ENCODE peak calls at places on chromosome 13, in eight cellular contexts. P is HFF-Myc; V is mucosa of descending colon; A is GM23338; U is CD4-positive, alpha-beta T cell; D is NB4; S is nephron progenitor cell; L is epithelial cell of esophagus. M is an unnamed sample.

GRCh38 chr13:30859326-30859725 is 46.7 kb upstream of the MEDAG start:
- DNase-seq in P (no peak), V (no peak), A (no peak), U (no peak), D (no peak), S (no peak), L (peak; percentile 74), M (no peak)

GRCh38 chr13:83716121-83716520 is 166.2 kb downstream of the SLITRK1 start:
- DNase-seq in P (no peak), V (no peak), A (peak; percentile 3), U (no peak), D (no peak), S (no peak), L (no peak), M (no peak)

GRCh38 chr13:73216381-73216831 is 157.6 kb downstream of the KLF5 start:
- DNase-seq in P (no peak), V (no peak), A (no peak), U (no peak), D (no peak), S (no peak), L (peak; percentile 16), M (no peak)

GRCh38 chr13:110216006-110216402 is 91.0 kb downstream of the COL4A1 start:
- DNase-seq in P (no peak), V (no peak), A (no peak), U (no peak), D (no peak), S (no peak), L (no peak), M (no peak)

GRCh38 chr13:51303882-51304281 is 35.6 kb upstream of the SERPINE3 start:
- DNase-seq in P (no peak), V (no peak), A (no peak), U (no peak), D (no peak), S (no peak), L (no peak), M (no peak)

GRCh38 chr13:71033026-71033425 is 834.0 kb downstream of the DACH1 start:
- DNase-seq in P (no peak), V (no peak), A (no peak), U (no peak), D (no peak), S (no peak), L (peak; percentile 4), M (no peak)

GRCh38 chr13:40789275-40790231 is at the start of gene SLC25A15:
- DNase-seq in P (no peak), V (peak; percentile 92), A (peak; percentile 80), U (peak; percentile 70), D (peak; percentile 91), S (peak; percentile 87), L (peak; percentile 77), M (peak; percentile 92)

GRCh38 chr13:59494151-59494550 is 669.6 kb downstream of the DIAPH3 start:
- DNase-seq in P (no peak), V (no peak), A (no peak), U (no peak), D (no peak), S (no peak), L (no peak), M (no peak)

GRCh38 chr13:96984061-96984508 is 10.2 kb downstream of the OXGR1 start:
- DNase-seq in P (no peak), V (peak; percentile 67), A (peak; percentile 69), U (no peak), D (no peak), S (peak; percentile 7), L (peak; percentile 90), M (peak; percentile 69)

GRCh38 chr13:75368167-75368566 is 113.8 kb downstream of the TBC1D4 start:
- DNase-seq in P (no peak), V (no peak), A (no peak), U (no peak), D (no peak), S (no peak), L (peak; percentile 53), M (peak; percentile 27)

GRCh38 chr13:47218611-47219010 is 321.8 kb upstream of the HTR2A start:
- DNase-seq in P (no peak), V (no peak), A (no peak), U (no peak), D (no peak), S (no peak), L (peak; percentile 58), M (no peak)

GRCh38 chr13:78376033-78376432 is 227.3 kb downstream of the POU4F1 start:
- DNase-seq in P (no peak), V (no peak), A (no peak), U (no peak), D (peak; percentile 26), S (no peak), L (no peak), M (no peak)

GRCh38 chr13:74251778-74252519 is 117.7 kb upstream of the KLF12 start:
- DNase-seq in P (no peak), V (no peak), A (no peak), U (no peak), D (no peak), S (no peak), L (peak; percentile 37), M (no peak)

GRCh38 chr13:50435011-50435410 is 408.5 kb downstream of the DLEU7 start:
- DNase-seq in P (no peak), V (no peak), A (no peak), U (no peak), D (no peak), S (no peak), L (no peak), M (no peak)

GRCh38 chr13:74562381-74562780 is 428.2 kb upstream of the KLF12 start:
- DNase-seq in P (no peak), V (no peak), A (no peak), U (no peak), D (no peak), S (no peak), L (no peak), M (no peak)

GRCh38 chr13:95924389-95924994 is 128.7 kb downstream of the UGGT2 start:
- DNase-seq in P (no peak), V (no peak), A (peak; percentile 5), U (no peak), D (peak; percentile 88), S (no peak), L (peak; percentile 91), M (no peak)

GRCh38 chr13:26996965-26997752 is 174.5 kb downstream of the USP12 start:
- DNase-seq in P (no peak), V (no peak), A (no peak), U (no peak), D (peak; percentile 98), S (no peak), L (no peak), M (peak; percentile 90)

GRCh38 chr13:75633285-75633684 is 2.8 kb upstream of the LMO7 start:
- DNase-seq in P (peak; percentile 79), V (no peak), A (no peak), U (no peak), D (no peak), S (no peak), L (no peak), M (no peak)

GRCh38 chr13:94534171-94534570 is 54.7 kb upstream of the DCT start:
- DNase-seq in P (no peak), V (no peak), A (no peak), U (no peak), D (no peak), S (no peak), L (peak; percentile 37), M (no peak)

GRCh38 chr13:69935043-69935442 is 172.6 kb upstream of the ATXN8OS start:
- DNase-seq in P (no peak), V (no peak), A (no peak), U (no peak), D (peak; percentile 58), S (no peak), L (peak; percentile 71), M (peak; percentile 46)
- TF ChIP-seq CTCF in P (no peak), V (no peak), A (peak; percentile 38), U (no peak), D (peak; percentile 69), S (peak; percentile 43), L (peak; percentile 69), M (peak; percentile 42)

GRCh38 chr13:36231236-36231635 is 16.9 kb upstream of the SOHLH2 start:
- DNase-seq in P (no peak), V (no peak), A (no peak), U (no peak), D (no peak), S (no peak), L (no peak), M (no peak)
- TF ChIP-seq CTCF in P (no peak), V (no peak), A (no peak), U (no peak), D (no peak), S (no peak), L (no peak), M (no peak)

GRCh38 chr13:114022876-114023275 is 49.0 kb upstream of the C13orf46 start:
- DNase-seq in P (no peak), V (no peak), A (no peak), U (no peak), D (no peak), S (no peak), L (no peak), M (no peak)

GRCh38 chr13:114024603-114025431 is 50.9 kb upstream of the C13orf46 start:
- DNase-seq in P (no peak), V (no peak), A (no peak), U (no peak), D (no peak), S (no peak), L (no peak), M (peak; percentile 74)

GRCh38 chr13:114022309-114022669 is 48.4 kb upstream of the C13orf46 start:
- DNase-seq in P (no peak), V (no peak), A (no peak), U (no peak), D (no peak), S (no peak), L (no peak), M (no peak)

GRCh38 chr13:114025432-114026127 is 51.7 kb upstream of the C13orf46 start:
- DNase-seq in P (peak; percentile 27), V (no peak), A (no peak), U (no peak), D (peak; percentile 66), S (peak; percentile 37), L (no peak), M (no peak)

DNA sequence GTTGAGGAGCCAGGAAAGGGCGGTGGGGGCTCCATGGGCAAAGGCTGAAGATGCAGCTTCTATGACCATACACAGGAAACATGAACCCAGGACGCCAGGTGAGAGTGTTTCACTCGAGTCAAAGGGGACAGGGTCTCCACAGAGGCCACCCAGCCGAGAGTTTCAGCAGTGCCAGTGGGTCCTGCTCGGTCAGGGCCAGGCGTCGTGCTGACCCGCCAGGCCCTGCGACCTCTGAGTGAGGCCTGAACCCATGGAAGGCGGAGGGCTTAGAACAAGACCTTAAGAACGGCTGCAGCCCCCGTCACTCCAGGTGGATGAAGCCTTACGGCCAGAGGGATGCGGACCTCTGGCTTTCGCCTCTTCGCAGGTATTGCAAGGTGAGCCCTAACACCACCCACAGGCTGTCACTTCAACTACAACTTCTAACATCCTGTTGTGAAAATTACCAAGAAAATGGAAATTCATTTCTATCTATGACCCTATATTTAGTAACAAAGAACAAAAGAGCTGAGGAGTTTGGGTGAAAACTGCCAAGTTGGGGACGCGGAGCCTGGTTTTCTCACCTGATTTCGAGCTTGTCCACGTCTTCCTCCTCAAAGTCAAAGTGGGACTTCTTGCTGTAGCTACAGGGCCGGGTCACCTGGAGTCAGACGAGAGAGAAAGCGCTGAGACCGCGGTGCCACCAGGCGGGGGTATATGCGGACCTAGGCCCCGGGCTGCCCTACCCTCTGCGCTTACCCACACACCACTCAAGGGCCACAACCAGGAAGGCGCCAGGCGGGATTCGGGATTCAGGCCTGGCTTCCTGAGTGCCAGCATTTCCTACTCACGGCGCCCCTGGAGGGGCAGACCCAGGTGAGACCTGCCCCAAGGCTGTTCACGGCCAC is 50.1 kb upstream of the C13orf46 start:
- DNase-seq in P (no peak), V (no peak), A (no peak), U (no peak), D (no peak), S (no peak), L (no peak), M (no peak)
- TF ChIP-seq CTCF in P (no peak), V (no peak), A (no peak), U (no peak), D (no peak), S (no peak), L (no peak), M (no peak)

GRCh38 chr13:69565334-69565733 is 542.3 kb upstream of the ATXN8OS start:
- DNase-seq in P (peak; percentile 0), V (no peak), A (peak; percentile 80), U (no peak), D (peak; percentile 63), S (peak; percentile 5), L (peak; percentile 76), M (peak; percentile 55)
- TF ChIP-seq CTCF in P (peak; percentile 13), V (no peak), A (peak; percentile 81), U (no peak), D (peak; percentile 71), S (peak; percentile 16), L (peak; percentile 61), M (peak; percentile 38)

M was measured in GM12865.